ENCODE peak calls at places on chromosomes 11 and 22, in seven cellular contexts. I is NB4, G is right atrium auricular region, M is AG09309, X is brain microvascular endothelial cell, V is bronchial epithelial cell, K is astrocyte of the spinal cord. N is an unnamed sample.

GRCh38 chr22:38543822-38544221 is 26.2 kb downstream of the DMC1 start:
- DNase-seq in K (no peak), X (no peak), I (no peak), V (no peak), G (no peak), M (no peak), N (no peak)

GRCh38 chr11:70440206-70440605 is 41.9 kb downstream of the CTTN start:
- DNase-seq in I (no peak), K (no peak), V (no peak), G (no peak), X (no peak), M (no peak), N (no peak)

GRCh38 chr11:13668957-13669521 is 571 bp downstream of the FAR1 start:
- DNase-seq in I (peak; percentile 63), X (no peak), K (peak; percentile 24), G (peak; percentile 59), M (no peak), V (peak; percentile 37), N (peak; percentile 45)

GRCh38 chr11:119843760-119844330 is 114.8 kb upstream of the NECTIN1 start:
- DNase-seq in G (no peak), I (no peak), X (no peak), M (no peak), K (no peak), V (peak; percentile 59), N (peak; percentile 54)

GRCh38 chr11:118175600-118176399 is 639 bp downstream of the SCN2B start:
- DNase-seq in I (no peak), G (no peak), X (no peak), M (no peak), K (no peak), V (peak; percentile 83), N (peak; percentile 76)

GRCh38 chr11:134362192-134362901 is 30.6 kb downstream of the GLB1L2 start:
- DNase-seq in I (no peak), G (no peak), M (no peak), X (no peak), K (no peak), V (no peak), N (no peak)

GRCh38 chr11:24574461-24574860 is 77.6 kb downstream of the LUZP2 start:
- DNase-seq in K (peak; percentile 14), I (no peak), X (no peak), G (no peak), V (no peak), M (no peak), N (no peak)

GRCh38 chr11:27469333-27469680 is 3.3 kb downstream of the LGR4 start:
- DNase-seq in I (no peak), G (no peak), X (no peak), M (no peak), K (no peak), V (no peak), N (no peak)

GRCh38 chr11:134686418-134686817 is 274.4 kb upstream of the B3GAT1 start:
- DNase-seq in K (no peak), X (no peak), V (no peak), I (no peak), M (no peak), G (no peak), N (no peak)

GRCh38 chr22:17493384-17493981 is 69.8 kb upstream of the SLC25A18 start:
- DNase-seq in X (no peak), G (no peak), V (no peak), K (no peak), M (no peak), I (no peak), N (no peak)

GRCh38 chr11:119370486-119371046 is 10.9 kb downstream of the USP2 start:
- DNase-seq in I (no peak), M (no peak), X (no peak), V (no peak), G (no peak), K (no peak), N (no peak)

GRCh38 chr11:111571829-111572501 is 30.3 kb upstream of the SIK2 start:
- DNase-seq in K (no peak), G (no peak), X (peak; percentile 16), V (peak; percentile 29), M (no peak), I (no peak), N (no peak)

GRCh38 chr11:64331569-64332371 is 8.2 kb upstream of the CCDC88B start:
- DNase-seq in V (peak; percentile 90), M (peak; percentile 63), K (peak; percentile 77), I (peak; percentile 95), G (peak; percentile 78), X (peak; percentile 84), N (peak; percentile 93)

GRCh38 chr11:123478352-123478986 is 48.4 kb downstream of the GRAMD1B start:
- DNase-seq in X (peak; percentile 64), G (no peak), V (peak; percentile 69), M (no peak), K (peak; percentile 83), I (peak; percentile 90), N (peak; percentile 75)

GRCh38 chr22:25216230-25216629 is 3.2 kb upstream of the CRYBB2 start:
- DNase-seq in V (no peak), X (no peak), M (no peak), G (no peak), I (no peak), K (no peak), N (no peak)

GRCh38 chr22:25213221-25213620 is 6.2 kb upstream of the CRYBB2 start:
- DNase-seq in K (no peak), I (no peak), G (no peak), V (no peak), X (no peak), M (no peak), N (no peak)

GRCh38 chr22:25210831-25211230 is 8.6 kb upstream of the CRYBB2 start:
- DNase-seq in X (no peak), G (no peak), I (no peak), V (peak; percentile 15), M (no peak), K (no peak), N (peak; percentile 5)

GRCh38 chr22:25208743-25209505 is 9.3 kb downstream of the CRYBB3 start:
- DNase-seq in I (no peak), X (no peak), M (no peak), V (peak; percentile 5), G (no peak), K (no peak), N (no peak)

DNA sequence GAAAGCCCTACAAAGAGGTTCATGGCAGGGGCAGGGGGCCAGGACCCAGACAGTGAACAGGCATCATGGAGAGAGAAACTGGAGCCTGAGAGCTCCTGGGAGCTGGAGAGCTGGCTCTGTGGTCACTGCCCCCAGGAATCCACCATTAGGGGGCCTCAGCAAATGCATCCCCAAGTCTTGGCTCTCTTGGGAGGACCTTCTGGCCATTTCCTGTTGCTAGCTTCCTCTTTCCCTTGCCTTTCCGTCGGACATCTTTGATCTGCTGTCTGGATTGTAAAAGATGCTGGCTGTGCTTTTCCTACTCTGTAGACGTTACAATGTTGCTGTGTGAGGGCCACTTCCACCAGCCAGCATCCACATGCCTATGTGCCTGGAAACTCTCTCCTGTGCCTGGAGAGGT is 7.1 kb upstream of the CRYBB2 start:
- DNase-seq in G (no peak), X (no peak), K (no peak), M (no peak), I (peak; percentile 28), V (no peak), N (no peak)
- TF ChIP-seq CTCF in G (no peak), X (no peak), K (no peak), M (no peak), I (no peak), V (no peak), N (no peak)

GRCh38 chr22:35649636-35650250 is 1.5 kb downstream of the APOL6 start:
- DNase-seq in X (no peak), V (no peak), I (no peak), K (no peak), M (no peak), G (no peak), N (no peak)
- H3K4me3 ChIP-seq in X (no peak overlapping the region), V (no peak overlapping the region), I (no peak overlapping the region), K (no peak overlapping the region), M (peak overlapping the region; percentile 86), G (no peak overlapping the region), N (no peak overlapping the region)

DNA sequence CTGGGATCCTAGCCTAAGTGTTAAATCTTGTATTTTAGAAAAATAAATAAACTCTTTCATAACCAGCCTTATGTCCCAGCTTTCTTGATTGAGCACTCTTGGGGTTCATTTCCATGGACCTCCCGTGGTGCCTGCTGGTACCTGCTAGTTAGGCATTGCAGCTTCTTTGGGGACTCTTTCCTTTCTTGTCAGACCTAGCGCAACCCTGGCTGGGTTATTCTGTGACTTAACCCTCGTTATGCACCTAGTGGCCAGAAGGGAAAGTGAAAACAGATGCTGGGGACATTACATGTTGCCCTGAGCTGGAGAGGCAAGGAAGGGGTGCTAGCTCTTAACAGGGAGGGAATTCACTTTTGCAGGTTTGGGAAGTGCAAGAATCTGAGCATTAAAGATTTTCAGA is 46.8 kb downstream of the APIP start:
- DNase-seq in I (peak; percentile 9), X (no peak), V (no peak), G (no peak), M (no peak), K (no peak), N (no peak)
- TF ChIP-seq CTCF in I (peak; percentile 17), X (peak; percentile 54), V (no peak), G (no peak), M (peak; percentile 13), K (peak; percentile 16), N (no peak)

DNA sequence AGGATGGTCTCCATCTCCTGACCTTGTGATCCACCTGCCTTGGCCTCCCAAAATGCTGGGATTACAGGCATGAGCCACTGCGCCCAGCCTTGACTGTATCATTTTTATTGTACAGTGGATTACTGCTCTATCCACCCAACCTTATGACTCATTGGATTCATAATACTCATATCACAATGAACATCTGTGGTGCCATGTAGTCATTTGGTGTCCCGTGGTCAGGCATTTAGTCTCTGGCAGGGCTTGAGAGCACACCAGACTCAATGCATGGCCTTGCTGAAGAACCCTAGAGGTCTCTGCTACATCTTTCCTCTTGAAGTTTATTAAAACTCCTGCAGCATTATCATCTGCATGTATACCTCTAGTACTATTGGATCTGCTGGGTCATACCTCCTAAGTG is 98.0 kb upstream of the LDLRAD3 start:
- DNase-seq in I (no peak), M (no peak), G (no peak), V (peak; percentile 19), K (no peak), X (no peak), N (peak; percentile 34)
- H3K4me3 ChIP-seq in I (no peak overlapping the region), M (no peak overlapping the region), G (no peak overlapping the region), V (no peak overlapping the region), K (no peak overlapping the region), X (no peak overlapping the region), N (no peak overlapping the region)

DNA sequence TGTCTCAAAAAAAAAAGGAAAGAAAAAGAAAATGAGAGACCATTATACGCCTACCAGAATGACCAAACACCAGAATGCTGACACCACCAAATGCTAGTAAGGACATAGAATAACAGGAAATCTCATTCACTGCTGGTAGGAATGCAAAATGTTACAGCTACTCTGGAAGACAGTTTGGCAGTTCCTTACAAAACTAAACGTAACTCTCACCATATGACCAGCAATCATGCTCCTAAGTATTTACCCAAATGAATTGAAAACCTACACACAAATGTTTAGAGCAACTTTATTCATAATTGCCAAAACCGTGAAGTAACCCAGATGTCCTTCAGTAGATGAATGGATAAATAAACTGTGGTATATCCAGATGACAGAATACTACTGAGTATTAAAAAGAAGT is 7.2 kb downstream of the CHKA start:
- DNase-seq in K (no peak), G (no peak), X (no peak), I (no peak), M (no peak), V (no peak), N (no peak)
- TF ChIP-seq CTCF in K (no peak), G (no peak), X (peak; percentile 3), I (no peak), M (peak; percentile 15), V (no peak), N (no peak)